ENCODE peak calls at places on chromosomes 2 and 18, in five cellular contexts. S is H9, O is IMR-90, Q is H1, D is mesenchymal stem cell. T is an unnamed sample.

GRCh38 chr2:212536385-212537310 is 2.0 kb downstream of the ERBB4 start:
- DNase-seq in S (peak), O (no peak), Q (no peak), D (peak), T (peak)

GRCh38 chr2:165563468-165564225 is 94.1 kb downstream of the CSRNP3 start:
- DNase-seq in S (no peak), O (no peak), Q (no peak), D (no peak), T (no peak)

GRCh38 chr2:119402645-119403560 is 28.8 kb upstream of the TMEM37 start:
- DNase-seq in S (no peak), O (no peak), Q (no peak), D (no peak), T (no peak)

GRCh38 chr2:228469721-228470120 is 288.2 kb upstream of the SPHKAP start:
- DNase-seq in S (no peak), O (no peak), Q (no peak), D (no peak), T (no peak)

GRCh38 chr2:41129988-41130387 is 678.1 kb upstream of the SLC8A1 start:
- DNase-seq in S (no peak), O (no peak), Q (no peak), D (no peak), T (no peak)

GRCh38 chr2:241541564-241542277 is 16.8 kb upstream of the BOK start:
- DNase-seq in S (no peak), O (no peak), Q (no peak), D (no peak), T (no peak)

GRCh38 chr18:48161911-48162698 is 231.6 kb upstream of the SMAD2 start:
- DNase-seq in S (peak), O (no peak), Q (no peak), D (no peak), T (no peak)

GRCh38 chr18:26103579-26103978 is 13.2 kb upstream of the SS18 start:
- DNase-seq in S (peak), O (no peak), Q (no peak), D (no peak), T (no peak)

GRCh38 chr2:240632291-240632670 is 7.0 kb downstream of the GPR35 start:
- DNase-seq in S (peak), O (no peak), Q (no peak), D (no peak), T (no peak)

GRCh38 chr18:77811510-77811909 is 561.9 kb downstream of the GALR1 start:
- DNase-seq in S (no peak), O (no peak), Q (no peak), D (no peak), T (no peak)

GRCh38 chr2:23330214-23330613 is 54.8 kb upstream of the KLHL29 start:
- DNase-seq in S (peak), O (peak), Q (peak), D (peak), T (peak)

GRCh38 chr2:17912266-17912691 is 33.8 kb downstream of the KCNS3 start:
- DNase-seq in S (no peak), O (no peak), Q (no peak), D (no peak), T (no peak)

GRCh38 chr2:216259081-216259480 is 113.2 kb downstream of the MARCHF4 start:
- DNase-seq in S (no peak), O (no peak), Q (no peak), D (no peak), T (no peak)

GRCh38 chr2:188969236-188970032 is 4.7 kb upstream of the COL3A1 start:
- DNase-seq in S (no peak), O (peak), Q (no peak), D (peak), T (no peak)

GRCh38 chr2:67974564-67975430 is 88.0 kb downstream of the C1D start:
- DNase-seq in S (no peak), O (no peak), Q (no peak), D (no peak), T (no peak)

GRCh38 chr18:47545613-47546012 is 294.2 kb upstream of the SKOR2 start:
- DNase-seq in S (peak), O (no peak), Q (no peak), D (no peak), T (no peak)

GRCh38 chr2:96863575-96864342 is 5.9 kb upstream of the ANKRD39 start:
- DNase-seq in S (no peak), O (no peak), Q (no peak), D (no peak), T (no peak)

GRCh38 chr18:42883177-42883576 is 232.3 kb downstream of the RIT2 start:
- DNase-seq in S (no peak), O (no peak), Q (no peak), D (no peak), T (no peak)

GRCh38 chr2:65746919-65747678 is 314.7 kb upstream of the SPRED2 start:
- DNase-seq in S (peak), O (no peak), Q (no peak), D (no peak), T (no peak)

GRCh38 chr2:231111987-231112386 is 12.9 kb downstream of the HTR2B start:
- DNase-seq in S (no peak), O (peak), Q (no peak), D (peak), T (no peak)

GRCh38 chr18:70322928-70323327 is 34.1 kb downstream of the SOCS6 start:
- DNase-seq in S (no peak), O (peak), Q (no peak), D (peak), T (no peak)

GRCh38 chr2:6183231-6183630 is 491.0 kb downstream of the SOX11 start:
- DNase-seq in S (no peak), O (no peak), Q (no peak), D (no peak), T (no peak)

GRCh38 chr18:50853863-50854271 is 25.1 kb upstream of the ME2 start:
- DNase-seq in S (no peak), O (peak), Q (no peak), D (no peak), T (no peak)

GRCh38 chr2:48113767-48114166 is 207.5 kb upstream of the FBXO11 start:
- DNase-seq in S (no peak), O (no peak), Q (no peak), D (no peak), T (no peak)

GRCh38 chr18:13298262-13298661 is 79.7 kb downstream of the LDLRAD4 start:
- DNase-seq in S (no peak), O (no peak), Q (no peak), D (no peak), T (no peak)

GRCh38 chr2:172554352-172555271 is 1.3 kb upstream of the PDK1 start:
- DNase-seq in S (no peak), O (no peak), Q (no peak), D (no peak), T (no peak)

GRCh38 chr2:75896779-75897366 is 186.2 kb upstream of the GCFC2 start:
- DNase-seq in S (peak), O (no peak), Q (peak), D (peak), T (peak)

DNA sequence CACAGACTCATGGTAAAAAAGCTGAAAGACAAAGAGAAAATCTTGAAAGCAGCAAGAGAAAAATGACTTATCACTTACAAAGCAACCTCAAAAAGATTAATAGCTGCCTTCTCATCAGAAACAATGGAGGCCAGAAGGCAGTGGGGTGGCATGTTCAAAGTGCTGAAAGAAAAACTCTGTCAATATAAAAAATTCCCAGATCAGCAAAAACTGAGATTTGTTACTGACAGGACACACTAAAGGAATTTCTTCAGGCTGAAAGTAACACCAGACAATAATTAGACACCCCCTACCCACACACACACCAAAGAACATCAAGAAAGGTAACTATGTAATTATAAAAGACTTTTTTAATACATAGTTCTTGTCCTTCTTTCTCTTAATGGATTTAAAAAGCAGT is 311.1 kb downstream of the CLIP4 start:
- DNase-seq in S (no peak), O (no peak), Q (no peak), D (no peak), T (no peak)
- H2BK5ac ChIP-seq in S (no peak), O (no peak), Q (no peak), D (no peak), T (no peak)

GRCh38 chr2:236903978-236904377 is 181.7 kb upstream of the COPS8 start:
- DNase-seq in S (no peak), O (no peak), Q (no peak), D (no peak), T (no peak)
- H3K14ac ChIP-seq in S (no peak), O (no peak), Q (no peak), D (no peak), T (no peak)

DNA sequence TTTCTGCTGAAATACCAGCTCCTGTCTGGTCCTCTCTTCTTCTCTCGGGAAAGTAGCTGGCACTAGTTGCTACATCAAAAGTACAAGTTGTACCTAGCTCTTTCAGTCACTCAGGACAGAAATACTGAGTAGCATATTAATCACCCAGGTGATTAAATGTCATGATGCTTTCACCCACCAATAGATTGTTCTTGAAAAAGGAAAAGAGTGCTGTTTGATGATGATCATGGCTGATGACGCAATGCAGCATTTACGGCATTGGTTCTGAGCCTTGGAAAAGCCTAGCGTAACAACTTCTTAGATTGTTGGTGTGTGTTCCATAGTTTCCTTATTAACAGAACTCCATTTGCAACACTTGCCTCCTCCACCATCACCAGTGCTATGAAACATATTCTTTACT is 190.7 kb downstream of the CDH7 start:
- DNase-seq in S (no peak), O (no peak), Q (no peak), D (no peak), T (no peak)
- H2BK15ac ChIP-seq in S (no peak), O (no peak), Q (peak), D (no peak), T (no peak)

GRCh38 chr2:30226144-30227032 is 4.9 kb upstream of the LBH start:
- DNase-seq in S (no peak), O (peak), Q (no peak), D (no peak), T (no peak)
- H2BK5ac ChIP-seq in S (no peak), O (peak), Q (no peak), D (no peak), T (no peak)

GRCh38 chr2:234981197-234982095 is 29.6 kb downstream of the SH3BP4 start:
- DNase-seq in S (peak), O (peak), Q (peak), D (peak), T (peak)

GRCh38 chr2:234979204-234980167 is 27.7 kb downstream of the SH3BP4 start:
- DNase-seq in S (no peak), O (peak), Q (no peak), D (peak), T (no peak)

GRCh38 chr2:234980476-234981187 is 28.8 kb downstream of the SH3BP4 start:
- DNase-seq in S (no peak), O (no peak), Q (no peak), D (peak), T (no peak)

GRCh38 chr2:234983011-234983726 is 31.4 kb downstream of the SH3BP4 start:
- DNase-seq in S (no peak), O (no peak), Q (no peak), D (no peak), T (no peak)

DNA sequence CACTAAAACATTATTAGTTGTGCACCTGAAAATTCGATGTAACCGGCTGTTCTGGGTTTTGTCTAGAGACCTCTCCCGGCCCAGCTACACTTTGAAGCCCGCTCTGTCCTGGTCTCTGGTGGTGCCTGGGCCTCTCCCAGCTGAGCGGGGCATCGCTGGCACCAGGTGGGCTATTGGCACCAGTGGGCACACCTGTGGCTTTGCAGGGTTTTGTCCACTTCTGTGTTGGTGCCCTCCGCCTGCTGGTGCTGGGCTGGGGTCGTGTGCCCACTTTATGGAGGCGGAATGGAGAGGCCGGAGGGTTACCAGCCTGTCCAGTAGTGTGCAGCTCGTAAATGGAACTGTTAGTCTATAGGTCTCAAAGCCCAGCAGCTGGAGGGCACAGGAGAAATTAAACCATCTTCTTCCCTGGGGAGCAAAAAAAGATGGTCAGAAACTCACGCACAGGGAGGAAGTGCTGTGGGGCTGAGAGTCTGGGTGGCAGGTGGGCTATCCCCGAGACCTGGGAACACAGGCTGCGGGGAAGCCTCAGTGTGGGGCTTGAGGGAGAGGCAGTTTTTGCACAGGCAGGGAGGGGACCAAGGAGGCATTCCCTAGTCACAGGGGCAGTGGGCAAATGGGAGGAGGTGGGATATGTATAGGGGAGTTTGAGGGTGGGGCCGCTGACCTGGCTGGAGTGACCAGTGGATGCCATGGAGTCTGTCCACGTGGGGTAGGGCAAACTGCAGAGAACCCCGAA is 30.4 kb downstream of the SH3BP4 start:
- DNase-seq in S (no peak), O (no peak), Q (no peak), D (no peak), T (no peak)
- H3K14ac ChIP-seq in S (no peak), O (peak), Q (no peak), D (peak), T (no peak)

GRCh38 chr2:26669099-26669498 is 23.4 kb upstream of the KCNK3 start:
- DNase-seq in S (no peak), O (no peak), Q (no peak), D (no peak), T (no peak)

GRCh38 chr2:26668041-26668440 is 24.5 kb upstream of the KCNK3 start:
- DNase-seq in S (no peak), O (no peak), Q (no peak), D (no peak), T (no peak)

GRCh38 chr2:26670171-26670570 is 22.4 kb upstream of the KCNK3 start:
- DNase-seq in S (no peak), O (peak), Q (no peak), D (no peak), T (no peak)

GRCh38 chr2:26670931-26671460 is 21.5 kb upstream of the KCNK3 start:
- DNase-seq in S (no peak), O (no peak), Q (no peak), D (no peak), T (no peak)

DNA sequence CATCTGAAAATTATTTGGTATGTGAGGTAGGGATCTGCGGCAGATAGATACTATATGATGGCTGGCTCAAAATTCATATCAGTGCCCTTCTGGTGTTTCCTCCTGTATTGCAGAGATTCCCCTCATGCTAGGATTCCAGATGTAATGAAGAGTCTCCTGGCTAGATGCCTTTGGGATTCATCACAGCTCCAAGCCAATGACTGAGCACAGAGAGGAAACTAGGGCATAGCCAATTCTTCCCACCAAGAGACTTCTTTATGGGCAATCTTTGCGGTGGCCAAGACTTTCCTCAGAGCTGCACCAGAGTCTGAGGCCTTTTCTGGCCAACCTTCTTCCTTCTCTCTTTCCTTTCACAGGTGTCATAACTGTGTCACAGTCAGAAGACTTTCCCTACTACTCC is 25.5 kb upstream of the CIB4 start:
- DNase-seq in S (no peak), O (peak), Q (no peak), D (no peak), T (no peak)
- H2BK15ac ChIP-seq in S (no peak), O (no peak), Q (no peak), D (no peak), T (no peak)

GRCh38 chr2:19899853-19900525 is 1.8 kb downstream of the TTC32 start:
- DNase-seq in S (no peak), O (no peak), Q (no peak), D (peak), T (no peak)

GRCh38 chr2:19901458-19902271 is at the start of gene TTC32:
- DNase-seq in S (peak), O (peak), Q (peak), D (peak), T (peak)

GRCh38 chr2:19902272-19902730 is 518 bp upstream of the TTC32 start:
- DNase-seq in S (no peak), O (no peak), Q (no peak), D (no peak), T (no peak)

GRCh38 chr2:19900536-19901200 is 1.1 kb downstream of the TTC32 start:
- DNase-seq in S (no peak), O (no peak), Q (no peak), D (peak), T (no peak)

GRCh38 chr2:19901201-19901457 is 654 bp downstream of the TTC32 start:
- DNase-seq in S (no peak), O (no peak), Q (no peak), D (no peak), T (no peak)
- H2BK5ac ChIP-seq in S (no peak), O (peak), Q (peak), D (peak), T (peak)

DNA sequence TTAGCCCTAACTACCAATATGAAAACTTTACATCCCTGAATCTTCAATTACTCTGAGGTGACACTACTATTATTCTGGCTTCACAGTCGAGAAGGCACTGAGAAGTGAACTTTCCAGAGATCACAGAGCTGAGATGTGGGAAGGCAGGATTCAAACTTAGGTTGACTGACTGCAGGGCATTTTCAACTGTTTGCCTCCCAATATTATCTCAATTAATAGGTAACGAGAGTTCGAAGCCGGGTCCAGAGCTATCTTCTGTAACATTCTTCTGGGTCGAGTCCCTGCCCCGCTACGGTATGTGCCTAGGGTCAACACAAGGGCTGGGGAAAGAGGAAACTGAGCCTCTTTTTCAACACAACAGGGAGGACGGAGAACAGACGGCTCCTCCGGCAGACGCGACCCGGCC is 755 bp downstream of the CHMP3 start:
- DNase-seq in S (no peak), O (no peak), Q (no peak), D (no peak), T (no peak)
- H3K14ac ChIP-seq in S (peak), O (peak), Q (no peak), D (no peak), T (no peak)

DNA sequence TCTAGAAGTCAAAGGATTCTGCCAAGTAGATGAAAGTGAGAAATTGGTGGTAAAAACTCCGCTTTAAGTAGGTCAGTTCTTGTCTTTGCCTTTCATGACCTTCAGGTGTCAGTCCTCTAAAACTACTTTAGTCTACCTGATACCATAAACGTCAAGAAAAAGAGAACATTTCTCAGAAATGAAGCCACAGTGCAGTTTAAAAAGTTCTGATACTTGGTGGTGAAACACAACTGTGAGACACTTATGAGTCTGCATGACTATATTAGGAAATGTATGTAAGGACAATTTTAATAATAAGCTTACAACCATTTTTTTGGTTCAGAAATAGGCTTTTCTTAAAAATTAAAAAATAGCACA is 583.3 kb downstream of the SATB2 start:
- DNase-seq in S (no peak), O (peak), Q (no peak), D (no peak), T (no peak)
- H2BK15ac ChIP-seq in S (no peak), O (no peak), Q (no peak), D (no peak), T (no peak)

T was measured in neuronal stem cell.